ENCODE peak calls at places on chromosomes 5 and 9, in ten cellular contexts. One of them, this sample, is unnamed.

GRCh38 chr9:90815944-90816357 is 14.3 kb downstream of the SYK start:
- DNase-seq in heart left ventricle: no peak
- DNase-seq in neural crest cell: no peak
- DNase-seq in stimulated activated CD4-positive, alpha-beta T cell treated with anti-CD3 and anti-CD28 coated beads, Interleukin-15, amount 100 ng/mL, for 48 hours: no peak
- DNase-seq in stimulated activated CD8-positive, alpha-beta memory T cell treated with anti-CD3 and anti-CD28 coated beads, Interleukin-4, amount 100 ng/mL, for 24 hours: no peak
- DNase-seq in fibroblast of villous mesenchyme: no peak
- DNase-seq in kidney tubule cell: no peak
- DNase-seq in AG04450: no peak
- DNase-seq in AG08395: no peak
- DNase-seq in AG20443: no peak
- DNase-seq in this sample: no peak

GRCh38 chr9:135536166-135536565 is 9.8 kb upstream of the OBP2A start:
- DNase-seq in AG04450: no peak
- DNase-seq in kidney tubule cell: no peak
- DNase-seq in fibroblast of villous mesenchyme: peak; percentile 55
- DNase-seq in stimulated activated CD4-positive, alpha-beta T cell treated with anti-CD3 and anti-CD28 coated beads, Interleukin-15, amount 100 ng/mL, for 48 hours: no peak
- DNase-seq in neural crest cell: no peak
- DNase-seq in AG08395: peak; percentile 51
- DNase-seq in heart left ventricle: no peak
- DNase-seq in AG20443: peak; percentile 58
- DNase-seq in stimulated activated CD8-positive, alpha-beta memory T cell treated with anti-CD3 and anti-CD28 coated beads, Interleukin-4, amount 100 ng/mL, for 24 hours: no peak
- DNase-seq in this sample: no peak

GRCh38 chr5:119339965-119340364 is 15.9 kb upstream of the TNFAIP8 start:
- DNase-seq in stimulated activated CD4-positive, alpha-beta T cell treated with anti-CD3 and anti-CD28 coated beads, Interleukin-15, amount 100 ng/mL, for 48 hours: no peak
- DNase-seq in stimulated activated CD8-positive, alpha-beta memory T cell treated with anti-CD3 and anti-CD28 coated beads, Interleukin-4, amount 100 ng/mL, for 24 hours: no peak
- DNase-seq in AG20443: no peak
- DNase-seq in heart left ventricle: no peak
- DNase-seq in AG08395: no peak
- DNase-seq in fibroblast of villous mesenchyme: no peak
- DNase-seq in kidney tubule cell: no peak
- DNase-seq in AG04450: no peak
- DNase-seq in neural crest cell: no peak
- DNase-seq in this sample: peak; percentile 45

GRCh38 chr5:16953729-16954128 is 17.6 kb upstream of the MYO10 start:
- DNase-seq in AG08395: no peak
- DNase-seq in kidney tubule cell: no peak
- DNase-seq in fibroblast of villous mesenchyme: no peak
- DNase-seq in AG04450: no peak
- DNase-seq in AG20443: no peak
- DNase-seq in stimulated activated CD4-positive, alpha-beta T cell treated with anti-CD3 and anti-CD28 coated beads, Interleukin-15, amount 100 ng/mL, for 48 hours: no peak
- DNase-seq in neural crest cell: no peak
- DNase-seq in stimulated activated CD8-positive, alpha-beta memory T cell treated with anti-CD3 and anti-CD28 coated beads, Interleukin-4, amount 100 ng/mL, for 24 hours: no peak
- DNase-seq in heart left ventricle: no peak
- DNase-seq in this sample: no peak

GRCh38 chr5:82859439-82860140 is 217.6 kb downstream of the TMEM167A start:
- DNase-seq in kidney tubule cell: no peak
- DNase-seq in AG04450: no peak
- DNase-seq in AG20443: no peak
- DNase-seq in AG08395: no peak
- DNase-seq in stimulated activated CD8-positive, alpha-beta memory T cell treated with anti-CD3 and anti-CD28 coated beads, Interleukin-4, amount 100 ng/mL, for 24 hours: no peak
- DNase-seq in neural crest cell: no peak
- DNase-seq in stimulated activated CD4-positive, alpha-beta T cell treated with anti-CD3 and anti-CD28 coated beads, Interleukin-15, amount 100 ng/mL, for 48 hours: no peak
- DNase-seq in fibroblast of villous mesenchyme: peak; percentile 4
- DNase-seq in heart left ventricle: no peak
- DNase-seq in this sample: no peak

GRCh38 chr5:114010362-114010761 is 351.5 kb upstream of the KCNN2 start:
- DNase-seq in kidney tubule cell: peak; percentile 68
- DNase-seq in stimulated activated CD8-positive, alpha-beta memory T cell treated with anti-CD3 and anti-CD28 coated beads, Interleukin-4, amount 100 ng/mL, for 24 hours: no peak
- DNase-seq in heart left ventricle: no peak
- DNase-seq in stimulated activated CD4-positive, alpha-beta T cell treated with anti-CD3 and anti-CD28 coated beads, Interleukin-15, amount 100 ng/mL, for 48 hours: no peak
- DNase-seq in AG04450: peak; percentile 29
- DNase-seq in AG08395: no peak
- DNase-seq in neural crest cell: no peak
- DNase-seq in AG20443: peak; percentile 10
- DNase-seq in fibroblast of villous mesenchyme: peak; percentile 0
- DNase-seq in this sample: no peak

GRCh38 chr5:175567954-175568353 is 89.6 kb downstream of the SFXN1 start:
- DNase-seq in stimulated activated CD4-positive, alpha-beta T cell treated with anti-CD3 and anti-CD28 coated beads, Interleukin-15, amount 100 ng/mL, for 48 hours: no peak
- DNase-seq in heart left ventricle: no peak
- DNase-seq in stimulated activated CD8-positive, alpha-beta memory T cell treated with anti-CD3 and anti-CD28 coated beads, Interleukin-4, amount 100 ng/mL, for 24 hours: no peak
- DNase-seq in AG04450: no peak
- DNase-seq in AG08395: no peak
- DNase-seq in fibroblast of villous mesenchyme: no peak
- DNase-seq in AG20443: no peak
- DNase-seq in neural crest cell: no peak
- DNase-seq in kidney tubule cell: no peak
- DNase-seq in this sample: no peak

GRCh38 chr9:34580358-34580757 is 9.2 kb downstream of the CNTFR start:
- DNase-seq in AG08395: no peak
- DNase-seq in heart left ventricle: no peak
- DNase-seq in AG20443: no peak
- DNase-seq in AG04450: no peak
- DNase-seq in stimulated activated CD4-positive, alpha-beta T cell treated with anti-CD3 and anti-CD28 coated beads, Interleukin-15, amount 100 ng/mL, for 48 hours: no peak
- DNase-seq in kidney tubule cell: no peak
- DNase-seq in fibroblast of villous mesenchyme: no peak
- DNase-seq in stimulated activated CD8-positive, alpha-beta memory T cell treated with anti-CD3 and anti-CD28 coated beads, Interleukin-4, amount 100 ng/mL, for 24 hours: no peak
- DNase-seq in neural crest cell: peak; percentile 72
- DNase-seq in this sample: no peak

GRCh38 chr9:133679466-133680051 is 43.4 kb downstream of the DBH start:
- DNase-seq in AG20443: no peak
- DNase-seq in AG08395: no peak
- DNase-seq in fibroblast of villous mesenchyme: no peak
- DNase-seq in AG04450: no peak
- DNase-seq in kidney tubule cell: no peak
- DNase-seq in stimulated activated CD4-positive, alpha-beta T cell treated with anti-CD3 and anti-CD28 coated beads, Interleukin-15, amount 100 ng/mL, for 48 hours: no peak
- DNase-seq in heart left ventricle: peak; percentile 48
- DNase-seq in neural crest cell: no peak
- DNase-seq in stimulated activated CD8-positive, alpha-beta memory T cell treated with anti-CD3 and anti-CD28 coated beads, Interleukin-4, amount 100 ng/mL, for 24 hours: no peak
- DNase-seq in this sample: no peak

GRCh38 chr5:1062761-1063568 is 48.9 kb downstream of the SLC12A7 start:
- DNase-seq in neural crest cell: no peak
- DNase-seq in fibroblast of villous mesenchyme: no peak
- DNase-seq in stimulated activated CD8-positive, alpha-beta memory T cell treated with anti-CD3 and anti-CD28 coated beads, Interleukin-4, amount 100 ng/mL, for 24 hours: no peak
- DNase-seq in kidney tubule cell: no peak
- DNase-seq in heart left ventricle: no peak
- DNase-seq in AG08395: no peak
- DNase-seq in AG04450: no peak
- DNase-seq in AG20443: no peak
- DNase-seq in stimulated activated CD4-positive, alpha-beta T cell treated with anti-CD3 and anti-CD28 coated beads, Interleukin-15, amount 100 ng/mL, for 48 hours: no peak
- DNase-seq in this sample: no peak

GRCh38 chr5:133511653-133512235 is 100.6 kb downstream of the FSTL4 start:
- DNase-seq in stimulated activated CD4-positive, alpha-beta T cell treated with anti-CD3 and anti-CD28 coated beads, Interleukin-15, amount 100 ng/mL, for 48 hours: no peak
- DNase-seq in neural crest cell: no peak
- DNase-seq in kidney tubule cell: no peak
- DNase-seq in heart left ventricle: no peak
- DNase-seq in AG08395: no peak
- DNase-seq in fibroblast of villous mesenchyme: no peak
- DNase-seq in stimulated activated CD8-positive, alpha-beta memory T cell treated with anti-CD3 and anti-CD28 coated beads, Interleukin-4, amount 100 ng/mL, for 24 hours: no peak
- DNase-seq in AG20443: no peak
- DNase-seq in AG04450: no peak
- DNase-seq in this sample: no peak

GRCh38 chr9:89759563-89759962 is 154.8 kb downstream of the GADD45G start:
- DNase-seq in neural crest cell: no peak
- DNase-seq in heart left ventricle: no peak
- DNase-seq in AG04450: no peak
- DNase-seq in stimulated activated CD8-positive, alpha-beta memory T cell treated with anti-CD3 and anti-CD28 coated beads, Interleukin-4, amount 100 ng/mL, for 24 hours: no peak
- DNase-seq in fibroblast of villous mesenchyme: no peak
- DNase-seq in kidney tubule cell: no peak
- DNase-seq in stimulated activated CD4-positive, alpha-beta T cell treated with anti-CD3 and anti-CD28 coated beads, Interleukin-15, amount 100 ng/mL, for 48 hours: no peak
- DNase-seq in AG20443: no peak
- DNase-seq in AG08395: no peak
- DNase-seq in this sample: no peak

GRCh38 chr9:37034938-37035471 is 937 bp upstream of the PAX5 start:
- DNase-seq in AG08395: no peak
- DNase-seq in neural crest cell: no peak
- DNase-seq in kidney tubule cell: no peak
- DNase-seq in AG04450: no peak
- DNase-seq in stimulated activated CD4-positive, alpha-beta T cell treated with anti-CD3 and anti-CD28 coated beads, Interleukin-15, amount 100 ng/mL, for 48 hours: no peak
- DNase-seq in heart left ventricle: no peak
- DNase-seq in stimulated activated CD8-positive, alpha-beta memory T cell treated with anti-CD3 and anti-CD28 coated beads, Interleukin-4, amount 100 ng/mL, for 24 hours: no peak
- DNase-seq in AG20443: no peak
- DNase-seq in fibroblast of villous mesenchyme: no peak
- DNase-seq in this sample: no peak

GRCh38 chr5:163571755-163572154 is 66.3 kb downstream of the MAT2B start:
- DNase-seq in kidney tubule cell: peak; percentile 86
- DNase-seq in AG04450: peak; percentile 96
- DNase-seq in neural crest cell: no peak
- DNase-seq in fibroblast of villous mesenchyme: peak; percentile 98
- DNase-seq in AG20443: peak; percentile 77
- DNase-seq in stimulated activated CD4-positive, alpha-beta T cell treated with anti-CD3 and anti-CD28 coated beads, Interleukin-15, amount 100 ng/mL, for 48 hours: no peak
- DNase-seq in heart left ventricle: no peak
- DNase-seq in stimulated activated CD8-positive, alpha-beta memory T cell treated with anti-CD3 and anti-CD28 coated beads, Interleukin-4, amount 100 ng/mL, for 24 hours: no peak
- DNase-seq in AG08395: peak; percentile 75
- DNase-seq in this sample: no peak

GRCh38 chr5:35246411-35246810 is 16.1 kb upstream of the PRLR start:
- DNase-seq in neural crest cell: no peak
- DNase-seq in fibroblast of villous mesenchyme: no peak
- DNase-seq in AG04450: no peak
- DNase-seq in kidney tubule cell: peak; percentile 9
- DNase-seq in stimulated activated CD4-positive, alpha-beta T cell treated with anti-CD3 and anti-CD28 coated beads, Interleukin-15, amount 100 ng/mL, for 48 hours: no peak
- DNase-seq in stimulated activated CD8-positive, alpha-beta memory T cell treated with anti-CD3 and anti-CD28 coated beads, Interleukin-4, amount 100 ng/mL, for 24 hours: no peak
- DNase-seq in heart left ventricle: no peak
- DNase-seq in AG08395: no peak
- DNase-seq in AG20443: no peak
- DNase-seq in this sample: no peak

GRCh38 chr5:172451771-172452197 is 2.5 kb downstream of the SH3PXD2B start:
- DNase-seq in kidney tubule cell: peak; percentile 89
- DNase-seq in AG20443: peak; percentile 51
- DNase-seq in stimulated activated CD8-positive, alpha-beta memory T cell treated with anti-CD3 and anti-CD28 coated beads, Interleukin-4, amount 100 ng/mL, for 24 hours: no peak
- DNase-seq in AG08395: peak; percentile 43
- DNase-seq in fibroblast of villous mesenchyme: peak; percentile 88
- DNase-seq in heart left ventricle: no peak
- DNase-seq in stimulated activated CD4-positive, alpha-beta T cell treated with anti-CD3 and anti-CD28 coated beads, Interleukin-15, amount 100 ng/mL, for 48 hours: no peak
- DNase-seq in neural crest cell: no peak
- DNase-seq in AG04450: no peak
- DNase-seq in this sample: no peak

GRCh38 chr9:26637101-26637500 is 255.5 kb downstream of the CAAP1 start:
- DNase-seq in stimulated activated CD4-positive, alpha-beta T cell treated with anti-CD3 and anti-CD28 coated beads, Interleukin-15, amount 100 ng/mL, for 48 hours: no peak
- DNase-seq in fibroblast of villous mesenchyme: no peak
- DNase-seq in heart left ventricle: no peak
- DNase-seq in AG04450: no peak
- DNase-seq in AG08395: no peak
- DNase-seq in stimulated activated CD8-positive, alpha-beta memory T cell treated with anti-CD3 and anti-CD28 coated beads, Interleukin-4, amount 100 ng/mL, for 24 hours: no peak
- DNase-seq in kidney tubule cell: peak; percentile 16
- DNase-seq in AG20443: no peak
- DNase-seq in neural crest cell: peak; percentile 2
- DNase-seq in this sample: no peak

GRCh38 chr5:33832904-33833575 is 58.8 kb downstream of the ADAMTS12 start:
- DNase-seq in stimulated activated CD4-positive, alpha-beta T cell treated with anti-CD3 and anti-CD28 coated beads, Interleukin-15, amount 100 ng/mL, for 48 hours: no peak
- DNase-seq in AG20443: no peak
- DNase-seq in heart left ventricle: no peak
- DNase-seq in stimulated activated CD8-positive, alpha-beta memory T cell treated with anti-CD3 and anti-CD28 coated beads, Interleukin-4, amount 100 ng/mL, for 24 hours: no peak
- DNase-seq in AG04450: no peak
- DNase-seq in neural crest cell: no peak
- DNase-seq in kidney tubule cell: peak; percentile 27
- DNase-seq in fibroblast of villous mesenchyme: no peak
- DNase-seq in AG08395: no peak
- DNase-seq in this sample: no peak

GRCh38 chr9:126559296-126559695 is 54.4 kb upstream of the LMX1B start:
- DNase-seq in stimulated activated CD8-positive, alpha-beta memory T cell treated with anti-CD3 and anti-CD28 coated beads, Interleukin-4, amount 100 ng/mL, for 24 hours: no peak
- DNase-seq in kidney tubule cell: no peak
- DNase-seq in heart left ventricle: no peak
- DNase-seq in stimulated activated CD4-positive, alpha-beta T cell treated with anti-CD3 and anti-CD28 coated beads, Interleukin-15, amount 100 ng/mL, for 48 hours: no peak
- DNase-seq in neural crest cell: no peak
- DNase-seq in AG08395: no peak
- DNase-seq in AG20443: no peak
- DNase-seq in fibroblast of villous mesenchyme: no peak
- DNase-seq in AG04450: no peak
- DNase-seq in this sample: no peak

GRCh38 chr5:103291606-103292005 is 33.0 kb downstream of the MACIR start:
- DNase-seq in AG08395: no peak
- DNase-seq in heart left ventricle: no peak
- DNase-seq in AG04450: no peak
- DNase-seq in stimulated activated CD4-positive, alpha-beta T cell treated with anti-CD3 and anti-CD28 coated beads, Interleukin-15, amount 100 ng/mL, for 48 hours: no peak
- DNase-seq in AG20443: no peak
- DNase-seq in neural crest cell: no peak
- DNase-seq in fibroblast of villous mesenchyme: no peak
- DNase-seq in kidney tubule cell: no peak
- DNase-seq in stimulated activated CD8-positive, alpha-beta memory T cell treated with anti-CD3 and anti-CD28 coated beads, Interleukin-4, amount 100 ng/mL, for 24 hours: no peak
- DNase-seq in this sample: no peak

GRCh38 chr5:99141534-99142135 is 212.8 kb upstream of the CHD1 start:
- DNase-seq in fibroblast of villous mesenchyme: no peak
- DNase-seq in heart left ventricle: no peak
- DNase-seq in kidney tubule cell: peak; percentile 52
- DNase-seq in AG20443: no peak
- DNase-seq in stimulated activated CD8-positive, alpha-beta memory T cell treated with anti-CD3 and anti-CD28 coated beads, Interleukin-4, amount 100 ng/mL, for 24 hours: no peak
- DNase-seq in AG08395: no peak
- DNase-seq in AG04450: no peak
- DNase-seq in neural crest cell: no peak
- DNase-seq in stimulated activated CD4-positive, alpha-beta T cell treated with anti-CD3 and anti-CD28 coated beads, Interleukin-15, amount 100 ng/mL, for 48 hours: no peak
- DNase-seq in this sample: no peak